ENCODE peak calls at places on chromosomes 1 and 21, in five cellular contexts. G, J, T, U and M are unnamed samples.

GRCh38 chr1:29856663-29857224 is 620.4 kb downstream of the PTPRU start:
- DNase-seq in G (no peak), J (no peak), T (no peak), U (no peak), M (no peak)

GRCh38 chr21:16002872-16003466 is 273.2 kb downstream of the USP25 start:
- DNase-seq in G (peak; percentile 10), J (no peak), T (peak; percentile 75), U (no peak), M (no peak)

GRCh38 chr1:6872573-6873261 is 87.5 kb downstream of the CAMTA1 start:
- DNase-seq in G (no peak), J (no peak), T (peak; percentile 62), U (no peak), M (peak; percentile 18)

GRCh38 chr1:98086796-98087195 is 166.0 kb upstream of the DPYD start:
- DNase-seq in G (peak; percentile 91), J (no peak), T (peak; percentile 98), U (peak; percentile 99), M (no peak)

GRCh38 chr1:9108056-9108665 is 20.7 kb downstream of the GPR157 start:
- DNase-seq in G (no peak), J (peak; percentile 16), T (no peak), U (no peak), M (no peak)

GRCh38 chr1:93847811-93848288 is 31.2 kb downstream of the DNTTIP2 start:
- DNase-seq in G (no peak), J (peak; percentile 84), T (peak; percentile 64), U (no peak), M (peak; percentile 72)

GRCh38 chr21:15124731-15125130 is 59.9 kb upstream of the NRIP1 start:
- DNase-seq in G (no peak), J (no peak), T (no peak), U (no peak), M (no peak)

GRCh38 chr1:27601771-27602509 is 2.0 kb downstream of the AHDC1 start:
- DNase-seq in G (no peak), J (peak; percentile 77), T (no peak), U (no peak), M (no peak)

GRCh38 chr1:208837242-208837641 is 593.1 kb upstream of the PLXNA2 start:
- DNase-seq in G (no peak), J (no peak), T (no peak), U (no peak), M (no peak)

GRCh38 chr1:243250102-243250501 is 5.0 kb downstream of the CEP170 start:
- DNase-seq in G (no peak), J (no peak), T (no peak), U (no peak), M (no peak)

GRCh38 chr1:118987431-118988185 is 535 bp downstream of the TBX15 start:
- DNase-seq in G (no peak), J (no peak), T (peak; percentile 84), U (no peak), M (no peak)

GRCh38 chr1:118986291-118986838 is 1.8 kb downstream of the TBX15 start:
- DNase-seq in G (no peak), J (no peak), T (peak; percentile 65), U (no peak), M (no peak)

GRCh38 chr1:118985611-118986290 is 2.4 kb downstream of the TBX15 start:
- DNase-seq in G (no peak), J (no peak), T (peak; percentile 56), U (no peak), M (no peak)

GRCh38 chr1:118988186-118989005 is at the start of gene TBX15:
- DNase-seq in G (no peak), J (no peak), T (peak; percentile 81), U (no peak), M (no peak)

GRCh38 chr1:118986839-118987430 is 1.2 kb downstream of the TBX15 start:
- DNase-seq in G (no peak), J (no peak), T (peak; percentile 47), U (no peak), M (no peak)
- H3K4me3 ChIP-seq in G (peak overlapping the region; percentile 74), J (no peak overlapping the region), T (peak overlapping the region; percentile 89), U (no peak overlapping the region), M (no peak overlapping the region)

GRCh38 chr1:78668427-78668826 is 18.8 kb downstream of the IFI44 start:
- DNase-seq in G (no peak), J (no peak), T (no peak), U (no peak), M (no peak)

GRCh38 chr1:78667939-78668338 is 18.3 kb downstream of the IFI44 start:
- DNase-seq in G (no peak), J (no peak), T (no peak), U (no peak), M (no peak)

GRCh38 chr1:78663916-78664315 is 14.3 kb downstream of the IFI44 start:
- DNase-seq in G (no peak), J (no peak), T (no peak), U (no peak), M (no peak)

GRCh38 chr1:78665809-78666208 is 16.2 kb downstream of the IFI44 start:
- DNase-seq in G (no peak), J (no peak), T (no peak), U (no peak), M (no peak)

GRCh38 chr1:78664763-78665162 is 15.1 kb downstream of the IFI44 start:
- DNase-seq in G (no peak), J (no peak), T (no peak), U (no peak), M (no peak)
- TF ChIP-seq CTCF in G (no peak), J (no peak), T (no peak), U (no peak), M (no peak)

GRCh38 chr1:79004916-79005315 is 1.6 kb downstream of the ADGRL4 start:
- DNase-seq in G (no peak), J (no peak), T (peak; percentile 30), U (no peak), M (no peak)
- H3K4me3 ChIP-seq in G (no peak overlapping the region), J (no peak overlapping the region), T (no peak overlapping the region), U (peak overlapping the region; percentile 0), M (no peak overlapping the region)

DNA sequence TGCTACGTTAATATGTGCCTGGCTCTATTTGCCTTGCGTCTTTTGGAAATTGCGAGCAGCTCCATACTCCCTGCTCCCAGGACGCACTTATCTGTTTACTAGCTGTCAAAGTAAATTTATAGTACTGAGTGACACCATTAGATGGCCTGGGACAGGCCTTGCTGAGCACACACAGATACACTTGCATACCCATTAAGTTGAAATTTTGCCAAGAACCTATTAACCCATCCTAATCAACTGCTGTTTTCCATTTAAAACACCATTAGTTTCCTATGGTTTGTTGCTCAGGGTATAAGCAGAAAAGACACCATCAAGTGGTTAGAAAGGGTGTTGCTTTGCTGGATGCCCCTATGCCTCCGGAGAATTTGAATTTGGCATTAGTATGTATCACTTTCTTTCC is 187.3 kb downstream of the SLC44A5 start:
- DNase-seq in G (no peak), J (no peak), T (no peak), U (no peak), M (no peak)
- TF ChIP-seq CTCF in G (no peak), J (no peak), T (no peak), U (no peak), M (peak; percentile 13)

DNA sequence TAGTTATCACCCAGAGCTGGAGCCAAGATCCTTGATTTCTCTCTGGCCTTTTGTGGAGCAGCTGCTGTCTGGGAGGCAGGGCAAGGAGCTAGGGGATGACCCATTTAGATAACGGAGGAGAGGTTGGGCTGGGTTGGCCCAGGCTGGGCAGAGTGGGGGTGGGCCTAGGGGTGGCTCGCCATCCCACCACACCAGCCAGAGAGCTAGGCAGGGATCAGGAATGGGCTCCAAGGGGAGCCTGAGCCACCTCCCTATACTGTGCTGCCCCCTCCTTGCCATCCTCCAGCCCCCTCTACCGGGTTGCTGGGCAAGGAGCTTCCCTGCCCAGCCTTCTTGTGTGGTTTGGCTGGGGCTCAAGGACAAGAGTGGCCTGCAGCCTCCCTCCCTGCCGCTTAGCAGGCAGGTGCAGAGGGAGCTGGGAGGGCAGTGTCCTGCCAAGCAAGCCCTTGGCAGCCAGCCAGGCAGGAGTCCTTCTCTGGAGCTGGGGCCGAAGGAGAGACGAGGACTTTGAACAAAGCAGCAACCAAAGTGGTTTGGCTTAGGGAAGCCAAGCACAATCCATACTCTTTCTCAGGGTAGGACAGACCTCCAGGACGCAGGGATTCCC is 4.1 kb downstream of the NUAK2 start:
- DNase-seq in G (no peak), J (peak; percentile 95), T (peak; percentile 37), U (no peak), M (no peak)
- H3K4me3 ChIP-seq in G (no peak overlapping the region), J (no peak overlapping the region), T (no peak overlapping the region), U (peak overlapping the region; percentile 34), M (no peak overlapping the region)